ENCODE peak calls at places on chromosomes 2 and 18, in ten cellular contexts. L, R, P, Q, K, W, H, A, B and S are unnamed samples.

GRCh38 chr2:216653931-216654365 is 20.7 kb downstream of the IGFBP2 start:
- DNase-seq in L (no peak), R (no peak), P (no peak), Q (no peak), K (no peak), W (no peak), H (no peak), A (no peak), B (peak), S (no peak)

GRCh38 chr2:83196225-83196624 is 1262.9 kb downstream of the SUCLG1 start:
- DNase-seq in L (peak), R (no peak), P (peak), Q (peak), K (no peak), W (no peak), H (no peak), A (no peak), B (peak), S (peak)

GRCh38 chr2:220504890-220505564 is 877.6 kb downstream of the SLC4A3 start:
- DNase-seq in L (no peak), R (peak), P (no peak), Q (peak), K (no peak), W (no peak), H (no peak), A (peak), B (peak), S (peak)

GRCh38 chr2:161102770-161103450 is 57.3 kb upstream of the TANK start:
- DNase-seq in L (no peak), R (no peak), P (no peak), Q (no peak), K (no peak), W (no peak), H (no peak), A (no peak), B (no peak), S (no peak)

GRCh38 chr2:46632349-46632748 is 153.0 kb downstream of the TMEM247 start:
- DNase-seq in L (no peak), R (no peak), P (peak), Q (no peak), K (no peak), W (no peak), H (peak), A (peak), B (peak), S (no peak)

GRCh38 chr18:36769172-36769571 is 59.6 kb downstream of the TPGS2 start:
- DNase-seq in L (no peak), R (no peak), P (no peak), Q (peak), K (no peak), W (no peak), H (no peak), A (no peak), B (no peak), S (no peak)

GRCh38 chr2:78908973-78909372 is 116.5 kb upstream of the REG3G start:
- DNase-seq in L (no peak), R (no peak), P (no peak), Q (no peak), K (no peak), W (no peak), H (no peak), A (no peak), B (no peak), S (no peak)

GRCh38 chr18:2570772-2571199 is 519 bp downstream of the METTL4 start:
- DNase-seq in L (peak), R (peak), P (peak), Q (peak), K (peak), W (peak), H (peak), A (peak), B (peak), S (peak)

GRCh38 chr2:20027260-20027677 is 14.8 kb upstream of the MATN3 start:
- DNase-seq in L (no peak), R (no peak), P (no peak), Q (no peak), K (no peak), W (no peak), H (no peak), A (no peak), B (no peak), S (peak)

GRCh38 chr2:120066708-120067547 is 54.1 kb downstream of the EPB41L5 start:
- DNase-seq in L (no peak), R (no peak), P (no peak), Q (peak), K (peak), W (peak), H (no peak), A (peak), B (peak), S (peak)

GRCh38 chr2:183060500-183061231 is 17.9 kb upstream of the DUSP19 start:
- DNase-seq in L (no peak), R (no peak), P (no peak), Q (no peak), K (no peak), W (no peak), H (no peak), A (no peak), B (peak), S (no peak)

GRCh38 chr2:74174909-74175308 is 3.8 kb downstream of the MOB1A start:
- DNase-seq in L (no peak), R (no peak), P (no peak), Q (no peak), K (no peak), W (no peak), H (no peak), A (no peak), B (no peak), S (no peak)

GRCh38 chr2:128354731-128355470 is 36.2 kb upstream of the HS6ST1 start:
- DNase-seq in L (no peak), R (no peak), P (no peak), Q (peak), K (no peak), W (no peak), H (no peak), A (no peak), B (no peak), S (no peak)

GRCh38 chr2:151670346-151670745 is 63.9 kb downstream of the NEB start:
- DNase-seq in L (no peak), R (no peak), P (no peak), Q (no peak), K (no peak), W (no peak), H (no peak), A (no peak), B (no peak), S (no peak)

GRCh38 chr2:46548103-46548486 is 68.7 kb downstream of the TMEM247 start:
- DNase-seq in L (no peak), R (no peak), P (no peak), Q (no peak), K (no peak), W (peak), H (no peak), A (no peak), B (no peak), S (no peak)

GRCh38 chr2:235091421-235091820 is 139.6 kb downstream of the SH3BP4 start:
- DNase-seq in L (no peak), R (no peak), P (no peak), Q (no peak), K (no peak), W (no peak), H (no peak), A (no peak), B (no peak), S (no peak)

GRCh38 chr2:103103678-103104077 is 341.8 kb downstream of the TMEM182 start:
- DNase-seq in L (no peak), R (no peak), P (no peak), Q (no peak), K (no peak), W (no peak), H (no peak), A (no peak), B (no peak), S (no peak)

GRCh38 chr2:692767-693166 is 15.6 kb upstream of the TMEM18 start:
- DNase-seq in L (no peak), R (no peak), P (no peak), Q (no peak), K (no peak), W (no peak), H (no peak), A (no peak), B (no peak), S (no peak)

GRCh38 chr2:25252291-25253152 is 84.1 kb upstream of the POMC start:
- DNase-seq in L (no peak), R (peak), P (no peak), Q (peak), K (peak), W (peak), H (peak), A (peak), B (peak), S (no peak)

GRCh38 chr2:120823551-120823950 is 87.9 kb downstream of the GLI2 start:
- DNase-seq in L (no peak), R (no peak), P (no peak), Q (no peak), K (no peak), W (no peak), H (no peak), A (no peak), B (no peak), S (no peak)

GRCh38 chr2:28401411-28401810 is 8.8 kb downstream of the FOSL2 start:
- DNase-seq in L (no peak), R (no peak), P (no peak), Q (no peak), K (no peak), W (no peak), H (no peak), A (no peak), B (no peak), S (no peak)

GRCh38 chr18:711693-712400 is 583 bp downstream of the ENOSF1 start:
- DNase-seq in L (peak), R (peak), P (peak), Q (peak), K (peak), W (peak), H (peak), A (peak), B (peak), S (peak)

GRCh38 chr2:71797006-71797810 is 343.8 kb downstream of the DYSF start:
- DNase-seq in L (no peak), R (no peak), P (no peak), Q (no peak), K (no peak), W (no peak), H (no peak), A (no peak), B (no peak), S (no peak)

GRCh38 chr2:106098081-106098480 is 96.0 kb downstream of the UXS1 start:
- DNase-seq in L (no peak), R (peak), P (no peak), Q (no peak), K (no peak), W (no peak), H (no peak), A (no peak), B (peak), S (no peak)

DNA sequence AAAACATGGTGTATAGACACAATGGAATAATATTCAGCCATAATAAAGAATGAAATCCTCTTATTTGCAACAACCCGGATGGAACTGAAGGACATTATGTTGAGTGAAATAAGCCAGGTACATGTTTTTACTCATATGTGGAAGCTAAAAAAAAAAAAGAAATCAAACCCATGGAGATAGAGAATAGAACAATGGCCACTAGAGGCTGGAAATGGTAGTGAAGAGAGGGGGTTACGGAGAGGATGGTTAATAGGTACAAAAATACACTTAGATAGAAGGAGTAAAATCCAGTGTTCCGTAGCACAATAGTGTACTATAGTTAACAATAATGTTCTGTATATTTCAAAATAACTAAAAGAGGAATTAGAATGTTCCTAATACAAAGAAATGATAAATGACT is 12.8 kb upstream of the KIAA2012 start:
- DNase-seq in L (no peak), R (no peak), P (no peak), Q (no peak), K (no peak), W (no peak), H (no peak), A (no peak), B (no peak), S (no peak)
- TF ChIP-seq CTCF in L (peak), R (peak), P (peak), Q (peak), K (no peak), W (peak), H (peak), A (peak), B (peak), S (peak)

GRCh38 chr2:11681722-11682589 is 12.0 kb upstream of the NTSR2 start:
- DNase-seq in L (no peak), R (peak), P (no peak), Q (no peak), K (peak), W (no peak), H (peak), A (peak), B (peak), S (no peak)
- TF ChIP-seq CTCF in L (peak), R (peak), P (peak), Q (peak), K (peak), W (peak), H (peak), A (peak), B (peak), S (peak)

GRCh38 chr2:190123956-190124355 is 61.4 kb upstream of the MSTN start:
- DNase-seq in L (peak), R (no peak), P (no peak), Q (peak), K (no peak), W (no peak), H (no peak), A (no peak), B (peak), S (no peak)

GRCh38 chr2:190119257-190119656 is 56.7 kb upstream of the MSTN start:
- DNase-seq in L (no peak), R (peak), P (no peak), Q (no peak), K (peak), W (peak), H (no peak), A (no peak), B (peak), S (no peak)

GRCh38 chr2:190119948-190120347 is 57.4 kb upstream of the MSTN start:
- DNase-seq in L (no peak), R (peak), P (no peak), Q (no peak), K (peak), W (peak), H (no peak), A (no peak), B (no peak), S (no peak)

GRCh38 chr2:190117305-190117704 is 54.8 kb upstream of the MSTN start:
- DNase-seq in L (no peak), R (no peak), P (no peak), Q (no peak), K (no peak), W (no peak), H (no peak), A (no peak), B (no peak), S (no peak)

GRCh38 chr2:190121971-190122370 is 59.4 kb upstream of the MSTN start:
- DNase-seq in L (no peak), R (no peak), P (peak), Q (peak), K (no peak), W (no peak), H (peak), A (peak), B (no peak), S (no peak)
- TF ChIP-seq CTCF in L (peak), R (no peak), P (peak), Q (peak), K (no peak), W (peak), H (peak), A (peak), B (peak), S (peak)

GRCh38 chr2:7007846-7008741 is 90.9 kb downstream of the RNF144A start:
- DNase-seq in L (no peak), R (no peak), P (peak), Q (peak), K (peak), W (peak), H (no peak), A (no peak), B (no peak), S (peak)
- TF ChIP-seq CTCF in L (no peak), R (no peak), P (peak), Q (peak), K (no peak), W (peak), H (peak), A (no peak), B (peak), S (peak)

GRCh38 chr2:107621186-107621835 is 205.4 kb upstream of the RGPD4 start:
- DNase-seq in L (no peak), R (no peak), P (no peak), Q (no peak), K (no peak), W (peak), H (no peak), A (no peak), B (no peak), S (no peak)

GRCh38 chr2:107627926-107628325 is 198.8 kb upstream of the RGPD4 start:
- DNase-seq in L (no peak), R (no peak), P (no peak), Q (no peak), K (no peak), W (no peak), H (no peak), A (no peak), B (no peak), S (no peak)

GRCh38 chr2:107622741-107623310 is 203.9 kb upstream of the RGPD4 start:
- DNase-seq in L (no peak), R (no peak), P (no peak), Q (no peak), K (no peak), W (no peak), H (no peak), A (no peak), B (no peak), S (no peak)

GRCh38 chr2:107627164-107627563 is 199.5 kb upstream of the RGPD4 start:
- DNase-seq in L (no peak), R (no peak), P (no peak), Q (peak), K (no peak), W (no peak), H (no peak), A (no peak), B (no peak), S (no peak)

GRCh38 chr2:107625982-107626381 is 200.7 kb upstream of the RGPD4 start:
- DNase-seq in L (no peak), R (no peak), P (no peak), Q (no peak), K (no peak), W (no peak), H (no peak), A (no peak), B (no peak), S (no peak)
- TF ChIP-seq CTCF in L (no peak), R (no peak), P (no peak), Q (no peak), K (no peak), W (no peak), H (no peak), A (no peak), B (no peak), S (no peak)

DNA sequence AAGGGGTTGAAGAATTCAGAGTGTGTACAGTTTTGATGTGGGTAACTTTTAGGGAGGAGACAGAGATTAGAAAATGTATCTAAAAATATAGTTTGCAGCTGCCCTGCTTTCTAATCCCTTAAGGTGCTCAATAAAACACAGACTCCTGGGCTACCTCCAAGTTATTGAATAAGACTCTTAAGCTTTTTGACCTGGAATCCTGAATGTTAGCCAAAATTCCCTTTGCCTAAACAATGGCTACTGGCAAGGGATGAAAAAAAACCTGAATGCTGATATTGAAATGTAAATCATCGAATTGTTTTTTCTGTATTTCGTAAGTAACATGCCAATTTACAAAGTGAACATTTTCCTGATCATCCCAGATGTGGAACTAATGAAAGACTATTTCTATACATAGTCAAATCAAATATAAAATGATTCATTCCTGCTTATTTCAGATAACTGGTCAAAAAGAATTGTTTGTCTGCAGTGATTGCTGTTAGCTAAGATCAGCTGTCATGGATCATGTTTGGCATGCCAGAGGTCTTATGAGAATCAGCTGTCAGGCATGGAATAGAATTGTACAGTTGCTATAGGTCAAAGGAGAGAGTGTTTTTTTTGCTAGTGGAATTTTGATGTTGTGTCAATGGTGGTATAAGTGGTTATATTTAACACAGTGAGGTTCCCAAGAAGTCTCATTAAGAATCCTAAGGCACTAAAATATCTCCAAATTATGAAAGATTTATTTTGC is 363.5 kb upstream of the CWC22 start:
- DNase-seq in L (no peak), R (no peak), P (no peak), Q (no peak), K (no peak), W (no peak), H (no peak), A (no peak), B (no peak), S (peak)
- TF ChIP-seq CTCF in L (no peak), R (no peak), P (no peak), Q (no peak), K (no peak), W (no peak), H (no peak), A (no peak), B (no peak), S (no peak)